ENCODE peak calls at places on chromosome 21, in four cellular contexts. R is astrocyte, J is mesendoderm, S is ascending aorta. I is an unnamed sample.

GRCh38 chr21:30408782-30409494 is 13.1 kb downstream of the KRTAP13-1 start:
- DNase-seq in R (peak), J (peak), S (no peak), I (peak)

GRCh38 chr21:35602811-35603210 is 457.5 kb downstream of the SETD4 start:
- DNase-seq in R (no peak), J (no peak), S (no peak), I (no peak)

GRCh38 chr21:45132841-45133573 is 58.6 kb downstream of the ADARB1 start:
- DNase-seq in R (peak), J (no peak), S (no peak), I (no peak)

GRCh38 chr21:34498623-34499022 is 13.4 kb downstream of the KCNE1 start:
- DNase-seq in R (no peak), J (no peak), S (no peak), I (no peak)

GRCh38 chr21:41610042-41610839 is 102.3 kb upstream of the TMPRSS2 start:
- DNase-seq in R (peak), J (peak), S (peak), I (peak)

GRCh38 chr21:40143822-40144525 is 276.7 kb downstream of the PCP4 start:
- DNase-seq in R (peak), J (peak), S (no peak), I (peak)

GRCh38 chr21:31911138-31911907 is 38.5 kb downstream of the HUNK start:
- DNase-seq in R (peak), J (peak), S (no peak), I (no peak)

GRCh38 chr21:41762753-41763152 is 4.1 kb downstream of the RIPK4 start:
- DNase-seq in R (no peak), J (no peak), S (no peak), I (no peak)

GRCh38 chr21:45354970-45355369 is 50.0 kb upstream of the COL18A1 start:
- DNase-seq in R (no peak), J (no peak), S (no peak), I (no peak)

DNA sequence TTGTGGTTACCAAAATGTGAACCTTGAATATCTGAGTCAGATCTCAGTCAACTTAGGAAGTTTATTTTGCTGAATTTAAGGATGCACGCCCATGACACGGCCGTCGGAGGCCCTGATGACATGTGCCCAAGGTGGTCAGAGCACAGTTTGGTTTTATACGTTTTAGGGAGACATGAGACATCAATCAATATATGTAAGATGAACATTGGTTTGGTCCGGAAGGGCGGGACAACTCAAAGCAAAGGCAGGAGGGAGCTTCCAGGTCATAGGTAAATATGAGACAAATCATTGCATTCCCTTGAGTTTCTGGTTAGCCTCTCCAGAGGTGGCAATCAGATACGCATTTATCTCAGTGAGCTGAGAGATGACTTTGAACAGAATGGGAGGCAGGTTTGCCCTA is 1.0 kb upstream of the PRMT2 start:
- DNase-seq in R (no peak), J (no peak), S (no peak), I (no peak)
- H3K27ac ChIP-seq in R (peak), J (no peak), S (peak), I (peak)

DNA sequence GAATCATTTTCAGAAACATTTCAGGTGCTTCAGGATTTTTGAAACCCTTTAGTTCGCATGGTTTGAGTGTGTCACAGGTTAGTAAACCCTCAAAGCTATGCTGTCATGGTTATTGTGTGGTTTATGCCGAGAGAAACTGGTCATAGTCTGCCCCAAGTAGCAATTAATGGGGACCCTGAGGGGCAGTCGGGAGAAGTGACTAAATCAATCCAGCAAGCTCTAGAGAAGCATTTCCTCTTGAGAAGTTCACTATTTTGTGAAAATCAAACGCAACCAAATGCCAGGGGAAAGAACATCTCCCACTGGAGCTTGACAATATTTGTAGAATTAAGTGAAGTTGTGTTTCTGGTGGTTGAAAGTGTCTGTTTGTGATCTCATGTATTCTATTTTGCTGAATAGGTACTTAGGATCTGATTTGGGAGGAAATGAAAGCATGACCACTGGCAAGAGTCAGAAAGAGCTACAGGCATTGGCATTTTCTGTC is 63.0 kb upstream of the BACH1 start:
- DNase-seq in R (no peak), J (no peak), S (no peak), I (no peak)
- H3K4me3 ChIP-seq in R (no peak), J (no peak), S (no peak), I (no peak)

GRCh38 chr21:37153935-37154350 is 80.9 kb downstream of the TTC3 start:
- DNase-seq in R (peak), J (no peak), S (no peak), I (peak)
- H3K27ac ChIP-seq in R (no peak), J (no peak), S (peak), I (peak)

GRCh38 chr21:36818051-36818450 is 119.1 kb downstream of the SIM2 start:
- DNase-seq in R (no peak), J (no peak), S (no peak), I (no peak)
- H3K4me3 ChIP-seq in R (no peak), J (no peak), S (no peak), I (no peak)

DNA sequence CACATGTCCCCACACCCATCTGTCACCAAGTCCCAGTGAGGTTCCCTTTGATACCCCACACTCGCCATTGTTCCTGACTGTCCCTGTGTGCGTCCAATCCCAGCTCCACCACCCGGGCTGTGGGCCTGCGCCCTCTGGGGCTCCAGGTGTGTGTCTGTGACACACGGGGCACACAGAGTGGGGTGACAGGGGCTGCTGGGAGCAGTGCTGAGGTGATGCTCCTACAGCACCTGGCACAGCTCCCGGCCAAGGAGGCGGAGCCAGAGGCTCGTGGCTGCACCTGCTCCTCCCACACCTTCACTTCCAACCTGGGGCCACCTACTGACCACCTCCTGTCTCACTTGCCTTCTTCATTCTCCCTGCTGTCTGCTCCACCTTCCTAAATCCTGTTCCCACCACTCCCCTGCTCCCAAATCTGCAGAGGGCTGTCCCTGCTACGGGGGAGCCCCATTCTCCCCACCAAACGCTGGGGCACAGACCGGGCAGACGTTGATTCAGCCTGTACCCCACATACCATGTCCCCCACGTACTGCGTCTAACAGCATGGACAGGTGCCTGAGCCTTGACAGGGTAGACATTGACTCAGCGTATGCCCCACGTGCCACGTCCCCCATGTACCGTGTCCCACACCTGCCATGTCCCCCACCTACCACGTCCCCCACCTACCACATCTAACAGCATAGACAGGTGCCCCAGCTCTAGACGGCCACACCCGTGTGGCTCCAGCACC is 16.4 kb downstream of the WDR4 start:
- DNase-seq in R (no peak), J (peak), S (no peak), I (no peak)
- H3K27ac ChIP-seq in R (no peak), J (no peak), S (no peak), I (no peak)

DNA sequence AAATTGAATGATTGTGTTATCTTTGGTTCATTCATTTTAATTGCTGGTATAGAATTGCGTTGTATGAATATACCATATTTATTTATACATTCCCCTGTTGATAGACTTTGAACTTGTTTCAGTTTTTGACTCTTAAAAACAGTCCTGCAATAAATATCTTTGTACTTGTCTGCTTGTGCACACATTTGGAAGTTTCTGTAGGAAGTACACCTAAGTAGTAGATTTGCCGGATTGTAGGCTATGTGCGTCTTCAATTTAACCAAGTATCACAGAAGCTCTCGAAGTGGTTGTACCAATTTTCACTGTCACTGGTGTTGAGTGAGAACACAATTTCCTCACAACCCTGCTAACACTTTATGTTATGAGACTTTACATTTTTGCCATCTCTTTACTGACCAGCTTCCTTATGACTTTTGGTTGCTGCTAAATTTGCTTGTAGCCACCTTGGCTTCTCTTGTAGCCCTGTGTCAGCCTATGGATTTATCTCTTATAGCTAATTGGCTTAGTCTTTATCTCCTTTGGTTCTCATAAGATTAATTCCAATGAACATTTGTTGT is 2.2 kb downstream of the TTC3 start:
- DNase-seq in R (no peak), J (no peak), S (no peak), I (no peak)
- H3K4me3 ChIP-seq in R (no peak), J (no peak), S (no peak), I (no peak)

DNA sequence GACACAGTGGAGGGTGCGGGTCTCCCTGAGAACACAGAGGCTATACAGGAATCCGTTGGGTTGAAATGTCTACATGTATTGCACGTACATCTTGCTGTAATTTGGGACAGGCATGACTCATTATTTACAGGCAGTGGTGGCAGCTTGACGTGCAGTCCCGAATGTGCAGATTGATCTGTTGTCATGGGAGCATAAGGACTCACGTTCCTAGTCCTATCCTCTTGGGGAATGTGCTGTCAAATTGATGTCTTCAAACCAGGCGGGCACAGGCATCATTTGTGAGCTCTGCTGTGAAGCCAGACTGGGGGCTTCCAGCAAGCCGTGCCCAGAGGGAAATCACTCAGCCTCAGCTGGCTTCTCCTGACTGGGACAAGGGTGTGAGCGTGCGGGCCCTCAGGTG is 40.5 kb downstream of the S100B start:
- DNase-seq in R (no peak), J (no peak), S (no peak), I (no peak)
- H3K27ac ChIP-seq in R (no peak), J (no peak), S (no peak), I (no peak)

DNA sequence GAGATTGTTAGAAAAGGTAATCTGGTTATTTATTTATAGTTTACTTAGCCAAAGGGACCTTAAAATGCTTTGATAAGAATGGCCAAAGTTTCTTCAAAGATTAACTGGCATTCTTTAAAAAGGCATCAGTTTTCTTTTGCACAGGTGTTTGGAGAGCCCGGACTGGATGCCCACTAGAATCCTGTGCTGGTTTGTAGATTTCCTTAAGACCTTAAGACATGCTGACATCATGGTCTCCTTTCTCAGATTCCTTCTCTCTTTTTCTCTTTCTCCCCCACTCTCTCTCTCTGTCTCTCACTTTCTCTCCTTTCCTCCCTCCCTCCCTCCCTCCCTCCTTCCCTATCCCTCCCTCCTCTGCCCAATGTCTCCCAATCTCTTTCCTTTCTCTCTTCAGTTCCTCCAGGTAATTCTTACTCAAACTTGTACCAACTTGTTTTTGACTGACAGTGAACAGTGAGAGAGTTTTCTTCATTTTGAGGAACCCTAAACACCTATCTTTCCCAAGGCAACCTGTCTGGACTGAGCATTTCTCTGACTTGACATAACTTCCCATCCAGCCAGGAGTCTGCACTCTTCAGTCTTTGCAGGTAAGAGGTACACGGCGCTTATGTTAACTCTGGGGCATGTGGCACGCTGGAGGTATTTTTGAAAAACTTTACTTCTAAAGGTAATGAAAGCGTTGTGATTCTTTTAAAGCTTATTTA is at the start of gene KCNJ15:
- DNase-seq in R (no peak), J (no peak), S (no peak), I (no peak)
- H3K4me3 ChIP-seq in R (no peak), J (no peak), S (no peak), I (no peak)

GRCh38 chr21:26843912-26844257 is 1.3 kb downstream of the ADAMTS1 start:
- DNase-seq in R (peak), J (no peak), S (no peak), I (peak)
- H3K27ac ChIP-seq in R (peak), J (peak), S (peak), I (peak)

GRCh38 chr21:36699026-36699545 is at the start of gene SIM2:
- DNase-seq in R (no peak), J (peak), S (no peak), I (peak)
- H3K4me3 ChIP-seq in R (peak), J (no peak), S (peak), I (peak)

I was measured in cardiac muscle cell.